ENCODE peak calls at places on chromosomes 2 and 18, in six cellular contexts. Y, C, Q, T, K and D are unnamed samples.
A peak's percentile ranks its signal among the peaks of the same experiment; 100 is the strongest.

GRCh38 chr2:40556298-40556697 is 104.4 kb upstream of the SLC8A1 start:
- DNase-seq in T (peak; percentile 16), Q (no peak), K (no peak), C (peak; percentile 5), Y (no peak), D (no peak)

GRCh38 chr2:240620149-240620731 is 5.0 kb upstream of the GPR35 start:
- DNase-seq in T (no peak), C (no peak), Y (no peak), Q (no peak), K (no peak), D (no peak)

GRCh38 chr2:163877316-163877715 is 141.5 kb upstream of the FIGN start:
- DNase-seq in K (no peak), Y (no peak), T (peak; percentile 67), C (peak; percentile 0), Q (no peak), D (peak; percentile 41)

GRCh38 chr2:120805590-120805989 is 69.9 kb downstream of the GLI2 start:
- DNase-seq in Y (no peak), Q (no peak), K (no peak), C (no peak), T (no peak), D (no peak)

GRCh38 chr2:238080518-238080917 is 19.6 kb upstream of the ESPNL start:
- DNase-seq in Y (no peak), C (no peak), Q (no peak), T (no peak), K (no peak), D (no peak)

GRCh38 chr18:5630057-5630765 is 86.4 kb upstream of the EPB41L3 start:
- DNase-seq in T (no peak), Q (no peak), C (peak; percentile 41), Y (no peak), K (no peak), D (peak; percentile 37)

GRCh38 chr2:237629739-237630138 is 2.4 kb downstream of the LRRFIP1 start:
- DNase-seq in C (peak; percentile 73), K (no peak), Q (no peak), Y (no peak), T (no peak), D (no peak)

GRCh38 chr2:2022941-2023586 is 278.7 kb upstream of the PXDN start:
- DNase-seq in C (no peak), T (no peak), K (no peak), Q (no peak), Y (no peak), D (no peak)

GRCh38 chr2:43348904-43349725 is 122.7 kb upstream of the ZFP36L2 start:
- DNase-seq in K (no peak), C (peak; percentile 72), Y (no peak), Q (no peak), T (no peak), D (no peak)

GRCh38 chr2:95268208-95269035 is 5.8 kb upstream of the PROM2 start:
- DNase-seq in T (no peak), Y (no peak), Q (no peak), C (no peak), K (no peak), D (no peak)

GRCh38 chr2:95265182-95265581 is 9.1 kb upstream of the PROM2 start:
- DNase-seq in T (no peak), Y (no peak), C (no peak), K (no peak), Q (no peak), D (no peak)

GRCh38 chr2:95269036-95269680 is 5.1 kb upstream of the PROM2 start:
- DNase-seq in C (no peak), Q (no peak), K (no peak), T (no peak), Y (no peak), D (no peak)

GRCh38 chr2:95266781-95267430 is 7.3 kb upstream of the PROM2 start:
- DNase-seq in T (no peak), Y (no peak), K (no peak), Q (no peak), C (no peak), D (no peak)

DNA sequence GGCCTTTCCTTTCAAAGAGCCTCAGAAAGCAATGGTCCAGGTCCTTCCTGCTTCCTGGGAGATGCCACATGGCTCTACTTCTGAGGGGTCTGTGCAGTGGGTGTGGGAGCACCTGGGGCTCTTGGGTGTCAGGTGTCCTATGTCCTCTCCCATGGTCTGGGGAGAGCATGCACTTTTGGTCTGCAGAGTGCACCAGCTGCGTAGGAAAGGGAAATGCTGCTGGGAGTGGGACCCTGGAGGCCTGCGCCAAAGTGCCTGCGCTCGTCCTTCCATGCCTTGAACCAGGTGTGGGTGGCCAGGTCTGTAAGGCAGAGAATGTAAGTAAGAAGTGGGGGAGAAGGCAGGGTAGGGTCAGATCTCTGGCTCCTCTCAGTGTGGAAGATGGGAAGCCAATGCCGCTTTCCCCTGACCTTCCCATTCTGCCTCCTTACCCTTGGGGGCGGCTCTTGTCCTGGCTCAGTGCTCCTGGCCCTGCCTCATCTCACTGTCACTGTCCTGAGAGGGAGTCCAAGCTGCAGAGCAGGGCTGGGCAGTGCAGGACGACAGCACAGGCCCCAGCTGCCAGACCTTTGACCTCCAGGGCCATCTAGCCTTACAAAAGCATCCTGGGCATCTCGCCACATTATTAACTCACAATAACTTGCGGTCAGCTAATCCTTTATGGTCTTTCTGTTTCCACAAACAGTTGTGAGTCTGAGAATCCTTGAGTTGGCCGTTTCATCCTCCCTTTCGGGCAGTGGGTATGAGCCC is 6.6 kb upstream of the PROM2 start:
- DNase-seq in Q (no peak), C (peak; percentile 12), Y (no peak), T (no peak), K (no peak), D (no peak)
- H3K4me3 ChIP-seq in Q (no peak overlapping the region), C (no peak overlapping the region), Y (no peak overlapping the region), T (no peak overlapping the region), K (no peak overlapping the region), D (no peak overlapping the region)

GRCh38 chr2:97717618-97718005 is 4.2 kb downstream of the ZAP70 start:
- DNase-seq in T (no peak), Q (no peak), K (no peak), C (no peak), Y (no peak), D (no peak)
- H3K4me3 ChIP-seq in T (no peak overlapping the region), Q (peak overlapping the region; percentile 36), K (no peak overlapping the region), C (no peak overlapping the region), Y (no peak overlapping the region), D (no peak overlapping the region)

GRCh38 chr2:232028071-232028470 is 66.6 kb downstream of the DIS3L2 start:
- DNase-seq in K (no peak), T (no peak), C (peak; percentile 6), Y (no peak), Q (no peak), D (no peak)

GRCh38 chr2:232027530-232027929 is 66.0 kb downstream of the DIS3L2 start:
- DNase-seq in Q (no peak), Y (no peak), K (no peak), C (no peak), T (no peak), D (no peak)

GRCh38 chr2:232029336-232029735 is 67.8 kb downstream of the DIS3L2 start:
- DNase-seq in T (no peak), C (no peak), Y (no peak), Q (no peak), K (no peak), D (no peak)

GRCh38 chr2:232028631-232029030 is 67.1 kb downstream of the DIS3L2 start:
- DNase-seq in C (peak; percentile 10), K (no peak), Q (peak; percentile 57), Y (no peak), T (no peak), D (peak; percentile 65)

GRCh38 chr2:232026941-232027340 is 65.4 kb downstream of the DIS3L2 start:
- DNase-seq in Y (no peak), C (no peak), K (no peak), Q (no peak), T (no peak), D (no peak)
- H3K4me3 ChIP-seq in Y (no peak overlapping the region), C (no peak overlapping the region), K (no peak overlapping the region), Q (no peak overlapping the region), T (no peak overlapping the region), D (no peak overlapping the region)

GRCh38 chr2:24162494-24162893 is 12.4 kb upstream of the FAM228A start:
- DNase-seq in K (no peak), Y (no peak), C (no peak), T (no peak), Q (no peak), D (no peak)
- H3K4me3 ChIP-seq in K (no peak overlapping the region), Y (no peak overlapping the region), C (no peak overlapping the region), T (no peak overlapping the region), Q (no peak overlapping the region), D (no peak overlapping the region)

GRCh38 chr2:27809761-27810241 is 38.3 kb downstream of the MRPL33 start:
- DNase-seq in Y (peak; percentile 61), C (peak; percentile 93), K (no peak), Q (no peak), T (no peak), D (peak; percentile 65)
- H3K4me3 ChIP-seq in Y (no peak overlapping the region), C (no peak overlapping the region), K (no peak overlapping the region), Q (no peak overlapping the region), T (no peak overlapping the region), D (no peak overlapping the region)

DNA sequence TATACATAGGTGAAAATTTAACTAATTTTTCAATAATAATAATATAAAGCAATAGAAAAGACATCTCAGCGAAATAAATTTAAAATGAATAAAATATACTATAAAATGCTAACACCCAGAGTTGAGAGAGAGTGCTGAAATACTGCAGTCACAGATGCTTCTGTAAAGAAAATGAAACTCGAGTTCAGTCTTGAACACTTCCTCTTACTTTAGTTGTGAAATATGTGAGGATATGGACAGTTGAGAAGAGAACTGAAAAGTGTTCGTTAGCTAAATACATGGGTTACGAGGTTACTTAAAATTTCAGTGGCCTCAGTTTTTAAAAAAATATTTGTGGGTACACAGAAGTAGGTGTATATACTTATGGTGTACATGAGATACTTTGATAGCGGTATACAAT is 106.8 kb downstream of the DNAH7 start:
- DNase-seq in K (no peak), Y (no peak), T (no peak), C (no peak), Q (no peak), D (no peak)
- H3K4me3 ChIP-seq in K (no peak overlapping the region), Y (no peak overlapping the region), T (no peak overlapping the region), C (no peak overlapping the region), Q (no peak overlapping the region), D (no peak overlapping the region)